ENCODE peak calls at places on chromosomes 3 and 15, in four cellular contexts. J, E, R and Y are unnamed samples.

GRCh38 chr3:58021072-58021959 is 13.1 kb downstream of the FLNB start:
- DNase-seq in J (no peak), E (no peak), R (no peak), Y (no peak)

GRCh38 chr15:78264304-78265136 is at the start of gene DNAJA4:
- DNase-seq in J (peak; percentile 17), E (peak; percentile 31), R (no peak), Y (no peak)

GRCh38 chr3:164250923-164251322 is 827.4 kb downstream of the SI start:
- DNase-seq in J (no peak), E (no peak), R (no peak), Y (no peak)

GRCh38 chr3:157502916-157503620 is at the start of gene VEPH1:
- DNase-seq in J (peak; percentile 56), E (peak; percentile 88), R (peak; percentile 85), Y (no peak)

GRCh38 chr3:79419222-79419621 is 348.6 kb downstream of the ROBO1 start:
- DNase-seq in J (no peak), E (peak; percentile 15), R (no peak), Y (no peak)

GRCh38 chr15:36831125-36831914 is 251.9 kb downstream of the CDIN1 start:
- DNase-seq in J (no peak), E (peak; percentile 71), R (peak; percentile 97), Y (no peak)

GRCh38 chr3:185979721-185980121 is 41.9 kb upstream of the TRA2B start:
- DNase-seq in J (no peak), E (no peak), R (no peak), Y (no peak)

GRCh38 chr15:69093127-69093526 is 67.3 kb upstream of the GLCE start:
- DNase-seq in J (no peak), E (peak; percentile 10), R (peak; percentile 12), Y (peak; percentile 18)

GRCh38 chr3:171980578-171981270 is 58.7 kb upstream of the FNDC3B start:
- DNase-seq in J (no peak), E (peak; percentile 55), R (peak; percentile 38), Y (no peak)

GRCh38 chr15:73996267-73996666 is 1.8 kb downstream of the PML start:
- DNase-seq in J (no peak), E (no peak), R (no peak), Y (no peak)

GRCh38 chr3:58497074-58497473 is 5.2 kb downstream of the KCTD6 start:
- DNase-seq in J (peak; percentile 89), E (peak; percentile 34), R (no peak), Y (no peak)

DNA sequence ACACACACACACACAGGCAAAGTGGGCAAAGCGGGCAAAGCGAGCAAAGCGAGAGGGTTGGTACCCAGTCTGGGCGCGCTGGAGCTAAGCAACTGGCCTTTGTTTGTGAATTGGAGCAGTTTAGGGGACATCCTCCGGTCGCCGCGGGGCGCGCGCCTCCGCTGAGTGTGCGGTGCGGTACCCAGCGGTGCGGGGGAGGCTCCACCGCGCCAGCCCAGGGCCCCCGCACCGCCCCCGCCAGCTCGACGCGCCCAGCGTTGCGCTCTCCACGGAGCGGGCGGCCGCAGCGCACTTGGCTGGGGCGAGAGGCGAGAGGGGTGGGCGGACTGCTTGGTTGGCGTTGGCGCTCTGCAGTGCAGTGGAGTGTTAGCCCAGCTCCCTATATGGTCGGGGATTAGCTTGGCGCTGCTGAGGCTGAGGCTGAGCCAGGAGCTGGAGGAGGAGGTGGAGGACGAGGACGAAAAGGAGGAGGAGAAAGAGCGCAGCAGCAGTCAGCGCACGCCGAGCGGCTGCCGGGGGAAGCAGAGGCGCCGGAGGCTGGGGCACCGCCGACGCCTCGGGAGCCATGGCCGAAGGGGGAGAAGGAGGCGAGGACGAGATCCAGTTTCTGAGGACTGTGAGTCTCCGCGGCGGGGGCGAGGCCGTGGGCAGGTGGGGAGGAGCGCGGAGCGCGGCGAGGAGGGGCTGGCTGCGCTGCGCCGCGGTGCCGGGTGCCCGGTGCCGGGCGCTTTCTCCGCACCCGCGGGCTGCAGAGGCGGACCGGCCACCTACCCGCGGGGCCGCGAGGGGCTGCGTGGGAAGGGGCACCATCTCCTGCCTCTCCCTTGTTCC is at the start of gene RYR3:
- DNase-seq in J (peak; percentile 84), E (peak; percentile 45), R (no peak), Y (peak; percentile 83)
- H3K4me3 ChIP-seq in J (peak within 1 kb of the TSS; percentile 62), E (peak within 1 kb of the TSS; percentile 37), R (no peak within 1 kb of the TSS), Y (peak within 1 kb of the TSS; percentile 44)

DNA sequence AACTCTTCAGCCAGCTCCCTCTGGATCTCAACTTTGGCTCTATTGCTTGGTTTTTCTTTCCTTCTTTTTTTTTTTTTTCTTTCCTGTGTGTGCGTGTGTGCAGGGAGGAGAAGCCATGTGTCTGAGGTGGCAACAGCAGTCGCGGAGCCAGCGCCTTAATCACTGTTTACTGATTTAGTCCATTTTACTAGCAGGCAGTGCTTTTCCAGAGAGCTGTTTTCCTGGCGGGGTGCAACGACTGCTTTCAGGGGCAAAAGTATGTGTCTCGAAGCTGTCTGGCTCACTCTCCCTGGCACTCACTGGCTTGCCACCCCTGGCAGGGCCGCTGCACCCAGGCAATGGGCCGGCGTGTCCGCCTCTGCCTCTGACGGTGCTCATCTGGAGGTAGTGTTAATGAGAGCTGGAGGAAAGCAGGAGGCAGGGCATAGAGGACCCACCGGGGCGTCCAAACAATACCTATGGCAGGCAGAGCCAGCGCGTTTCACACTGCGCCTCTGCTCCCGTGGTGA is 835.4 kb upstream of the NR2F2 start:
- DNase-seq in J (peak; percentile 68), E (peak; percentile 21), R (no peak), Y (no peak)
- H3K4me3 ChIP-seq in J (no peak overlapping the region), E (peak overlapping the region; percentile 36), R (no peak overlapping the region), Y (no peak overlapping the region)

DNA sequence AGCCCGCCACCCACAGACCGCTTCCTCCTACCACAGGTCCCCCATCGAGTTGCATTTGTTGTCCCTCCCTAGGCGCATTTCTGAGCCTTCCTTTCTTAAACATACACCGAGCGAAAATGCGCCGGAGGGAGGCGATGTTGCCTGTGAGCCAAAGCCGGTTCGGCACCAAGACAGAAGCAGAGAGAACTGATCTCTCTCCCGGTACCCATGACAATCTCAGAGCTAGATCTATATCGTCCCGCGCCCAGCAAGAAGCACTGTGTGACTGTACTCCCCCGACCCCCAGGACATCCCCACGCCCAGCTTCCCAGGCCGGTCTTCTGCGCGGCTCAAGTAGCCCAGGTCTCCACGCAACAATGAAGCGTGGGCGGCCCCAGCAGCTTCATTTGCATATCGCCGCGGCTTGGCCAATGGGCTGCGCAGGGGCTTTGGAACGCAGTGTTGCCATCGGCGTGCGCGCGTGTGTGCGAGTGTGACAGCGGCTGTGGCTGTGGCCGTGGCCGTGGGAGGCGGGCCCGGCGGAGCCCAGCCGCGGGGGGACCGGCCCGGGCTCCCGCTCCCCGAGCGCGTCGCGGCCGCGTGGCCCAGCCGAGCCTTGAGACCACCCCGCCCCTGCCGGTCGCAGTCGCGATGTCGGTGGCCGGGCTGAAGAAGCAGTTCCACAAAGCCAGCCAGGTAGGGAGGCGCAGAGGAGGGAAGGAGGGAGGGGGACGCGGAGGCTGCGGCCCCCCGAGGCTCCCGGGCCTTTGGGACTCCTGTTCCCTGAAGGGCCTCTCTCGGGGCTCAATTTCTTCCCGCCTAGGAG is at the start of gene SH3GL3:
- DNase-seq in J (peak; percentile 93), E (peak; percentile 79), R (peak; percentile 55), Y (peak; percentile 89)
- H3K4me3 ChIP-seq in J (peak within 1 kb of the TSS; percentile 55), E (peak within 1 kb of the TSS; percentile 52), R (peak within 1 kb of the TSS; percentile 40), Y (peak within 1 kb of the TSS; percentile 88)

GRCh38 chr3:151314593-151314992 is 2.0 kb downstream of the GPR87 start:
- DNase-seq in J (no peak), E (no peak), R (no peak), Y (no peak)
- H3K4me3 ChIP-seq in J (no peak overlapping the region), E (no peak overlapping the region), R (no peak overlapping the region), Y (no peak overlapping the region)

DNA sequence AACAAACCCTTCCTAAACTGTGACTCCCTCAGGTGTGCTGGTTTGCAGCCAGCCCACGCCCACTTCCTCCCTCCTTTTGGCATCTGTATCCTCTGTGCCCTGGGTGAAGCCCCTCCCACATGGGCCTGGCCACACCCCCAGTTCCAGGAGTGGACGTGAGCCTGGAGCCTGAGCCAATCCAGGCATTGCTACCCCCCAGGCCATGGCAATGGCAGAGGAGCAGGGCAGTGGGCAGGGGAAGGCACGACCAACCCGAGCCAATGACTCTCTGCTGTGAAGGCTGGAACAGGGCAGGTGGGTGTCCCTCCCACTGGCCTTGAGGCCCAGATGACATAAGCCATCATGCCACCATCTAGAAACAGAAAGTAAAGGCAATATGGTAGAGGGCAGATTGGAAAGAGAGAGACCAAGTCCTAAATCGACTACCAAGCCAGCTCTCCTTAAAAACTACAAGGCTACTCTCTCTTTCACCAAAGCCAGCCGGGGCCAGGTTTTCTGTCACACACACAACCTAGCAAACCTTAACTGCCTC is 18.6 kb downstream of the FAM174B start:
- DNase-seq in J (no peak), E (no peak), R (no peak), Y (peak; percentile 67)
- H3K4me3 ChIP-seq in J (no peak overlapping the region), E (no peak overlapping the region), R (no peak overlapping the region), Y (no peak overlapping the region)

GRCh38 chr15:67832965-67833503 is 6.8 kb downstream of the RNU6-1 start:
- DNase-seq in J (peak; percentile 86), E (no peak), R (no peak), Y (no peak)
- H3K4me3 ChIP-seq in J (peak overlapping the region; percentile 56), E (peak overlapping the region; percentile 39), R (peak overlapping the region; percentile 25), Y (peak overlapping the region; percentile 42)

GRCh38 chr3:119676771-119677640 is at the start of gene COX17:
- DNase-seq in J (peak; percentile 93), E (peak; percentile 92), R (peak; percentile 94), Y (peak; percentile 95)

GRCh38 chr3:119676020-119676419 is 1.2 kb downstream of the COX17 start:
- DNase-seq in J (no peak), E (no peak), R (no peak), Y (no peak)

GRCh38 chr3:119677641-119677934 is 382 bp upstream of the COX17 start:
- DNase-seq in J (no peak), E (no peak), R (no peak), Y (no peak)

GRCh38 chr3:119673875-119674274 is 3.3 kb downstream of the COX17 start:
- DNase-seq in J (no peak), E (no peak), R (no peak), Y (no peak)

GRCh38 chr3:119675188-119675874 is 1.9 kb downstream of the COX17 start:
- DNase-seq in J (no peak), E (no peak), R (no peak), Y (no peak)
- H3K4me3 ChIP-seq in J (peak overlapping the region; percentile 80), E (no peak overlapping the region), R (no peak overlapping the region), Y (no peak overlapping the region)